ENCODE peak calls at places on chromosomes 2 and 18, in eight cellular contexts. O is body of pancreas; W is aorta; S is fibroblast of lung; A is uterus; F is stimulated activated CD4-positive, alpha-beta T cell treated with anti-CD3 and anti-CD28 coated beads, Interleukin-4, amount 100 ng/mL, for 24 hours; U is substantia nigra; K is KBM-7. Q is an unnamed sample.

GRCh38 chr2:202442882-202443281 is 66.8 kb downstream of the BMPR2 start:
- DNase-seq in O (no peak), W (no peak), S (peak), A (no peak), F (no peak), U (no peak), K (peak), Q (peak)

GRCh38 chr2:186570587-186570986 is 19.3 kb upstream of the ITGAV start:
- DNase-seq in O (no peak), W (no peak), S (peak), A (no peak), F (no peak), U (no peak), K (no peak), Q (peak)

GRCh38 chr2:64854773-64855237 is 134.4 kb upstream of the SLC1A4 start:
- DNase-seq in O (no peak), W (peak), S (peak), A (no peak), F (no peak), U (peak), K (peak), Q (peak)

GRCh38 chr2:224930990-224931389 is 111.3 kb downstream of the DOCK10 start:
- DNase-seq in O (no peak), W (no peak), S (no peak), A (no peak), F (no peak), U (no peak), K (no peak), Q (no peak)

GRCh38 chr2:86675611-86676015 is 44.5 kb upstream of the RMND5A start:
- DNase-seq in O (peak), W (no peak), S (no peak), A (peak), F (no peak), U (no peak), K (no peak), Q (no peak)

GRCh38 chr2:119122663-119123062 is 35.9 kb downstream of the C1QL2 start:
- DNase-seq in O (no peak), W (no peak), S (no peak), A (no peak), F (no peak), U (no peak), K (no peak), Q (peak)

GRCh38 chr2:64649626-64650025 is 4.1 kb downstream of the SERTAD2 start:
- DNase-seq in O (peak), W (no peak), S (no peak), A (no peak), F (no peak), U (no peak), K (no peak), Q (peak)

GRCh38 chr2:113857454-113857853 is 32.4 kb upstream of the ACTR3 start:
- DNase-seq in O (no peak), W (no peak), S (no peak), A (no peak), F (no peak), U (no peak), K (peak), Q (peak)

GRCh38 chr2:237699870-237700582 is 72.6 kb downstream of the LRRFIP1 start:
- DNase-seq in O (no peak), W (no peak), S (no peak), A (no peak), F (no peak), U (no peak), K (no peak), Q (no peak)

GRCh38 chr2:20483496-20483895 is 36.6 kb downstream of the RHOB start:
- DNase-seq in O (no peak), W (peak), S (no peak), A (peak), F (no peak), U (no peak), K (no peak), Q (no peak)

GRCh38 chr18:62279561-62279960 is 45.5 kb upstream of the TNFRSF11A start:
- DNase-seq in O (no peak), W (no peak), S (no peak), A (no peak), F (no peak), U (no peak), K (no peak), Q (no peak)

GRCh38 chr18:76446321-76446720 is 48.7 kb downstream of the ZNF516 start:
- DNase-seq in O (no peak), W (no peak), S (no peak), A (no peak), F (no peak), U (no peak), K (no peak), Q (no peak)

GRCh38 chr2:165054667-165055066 is 99.3 kb upstream of the SLC38A11 start:
- DNase-seq in O (no peak), W (no peak), S (no peak), A (no peak), F (no peak), U (no peak), K (no peak), Q (peak)

Q was measured in OCI-M1.